ENCODE peak calls at places on chromosomes 7 and 10, in seven cellular contexts. M is tibial nerve; B is nucleus accumbens; C is erythroblast; G is fibroblast of the conjunctiva; U is activated T-cell treated with anti-CD3 and anti-CD28 coated beads, Interleukin-2, amount 50 U/mL, for 72 hours; J is Panc1. I is an unnamed sample.

GRCh38 chr7:544528-545221 is 25.0 kb upstream of the PDGFA start:
- DNase-seq in M (no peak), B (no peak), C (no peak), G (no peak), U (no peak), J (no peak), I (no peak)

GRCh38 chr10:100401631-100402328 is 54.7 kb downstream of the SCD start:
- DNase-seq in M (no peak), B (no peak), C (no peak), G (no peak), U (no peak), J (no peak), I (no peak)

GRCh38 chr10:5234106-5234877 is 37.7 kb downstream of the AKR1C4 start:
- DNase-seq in M (no peak), B (no peak), C (no peak), G (peak), U (no peak), J (no peak), I (no peak)

GRCh38 chr10:62047960-62048383 is 146.5 kb downstream of the ARID5B start:
- DNase-seq in M (no peak), B (no peak), C (no peak), G (no peak), U (peak), J (no peak), I (no peak)

GRCh38 chr7:17446340-17446739 is 147.9 kb downstream of the AHR start:
- DNase-seq in M (no peak), B (no peak), C (no peak), G (no peak), U (no peak), J (no peak), I (no peak)

GRCh38 chr7:127383123-127383835 is 9.2 kb downstream of the ZNF800 start:
- DNase-seq in M (no peak), B (no peak), C (peak), G (no peak), U (no peak), J (peak), I (no peak)

GRCh38 chr7:44154703-44155102 is 13.6 kb upstream of the MYL7 start:
- DNase-seq in M (no peak), B (no peak), C (no peak), G (no peak), U (no peak), J (no peak), I (no peak)

GRCh38 chr10:28938745-28939144 is 261.4 kb downstream of the BAMBI start:
- DNase-seq in M (no peak), B (no peak), C (no peak), G (no peak), U (no peak), J (no peak), I (no peak)